ENCODE peak calls at places on chromosomes 7 and 10, in six cellular contexts. O, M, C, K, V and G are unnamed samples.

GRCh38 chr7:94445696-94446194 is 51.0 kb downstream of the COL1A2 start:
- DNase-seq in O (no peak), M (no peak), C (no peak), K (no peak), V (no peak), G (no peak)

GRCh38 chr10:35613597-35614226 is 8.6 kb downstream of the GJD4 start:
- DNase-seq in O (no peak), M (no peak), C (no peak), K (peak; percentile 28), V (peak; percentile 46), G (no peak)

GRCh38 chr10:32166365-32166764 is 110.1 kb upstream of the KIF5B start:
- DNase-seq in O (no peak), M (peak; percentile 52), C (no peak), K (no peak), V (no peak), G (no peak)

GRCh38 chr7:74575083-74575803 is 82.3 kb upstream of the GTF2I start:
- DNase-seq in O (no peak), M (peak; percentile 95), C (no peak), K (no peak), V (peak; percentile 76), G (no peak)

GRCh38 chr7:105999256-105999655 is 36.2 kb downstream of the CDHR3 start:
- DNase-seq in O (no peak), M (no peak), C (no peak), K (no peak), V (no peak), G (no peak)

GRCh38 chr10:126197036-126197543 is 191.2 kb downstream of the ADAM12 start:
- DNase-seq in O (no peak), M (no peak), C (no peak), K (no peak), V (no peak), G (no peak)

GRCh38 chr7:143399642-143400041 is 9.0 kb downstream of the EPHA1 start:
- DNase-seq in O (no peak), M (no peak), C (no peak), K (no peak), V (no peak), G (no peak)

GRCh38 chr7:135704074-135704473 is 23.9 kb downstream of the SLC13A4 start:
- DNase-seq in O (no peak), M (no peak), C (no peak), K (no peak), V (peak; percentile 14), G (no peak)

GRCh38 chr10:70850097-70850496 is 34.3 kb downstream of the SGPL1 start:
- DNase-seq in O (no peak), M (no peak), C (no peak), K (no peak), V (no peak), G (no peak)

GRCh38 chr7:156662269-156662668 is 21.7 kb downstream of the RNF32 start:
- DNase-seq in O (no peak), M (no peak), C (no peak), K (no peak), V (no peak), G (no peak)

GRCh38 chr10:89091501-89091900 is 100.9 kb downstream of the FAS start:
- DNase-seq in O (no peak), M (no peak), C (no peak), K (no peak), V (no peak), G (no peak)

GRCh38 chr10:78931333-78932083 is 137.3 kb upstream of the ZMIZ1 start:
- DNase-seq in O (peak; percentile 79), M (peak; percentile 57), C (no peak), K (no peak), V (no peak), G (peak; percentile 80)

GRCh38 chr10:131959841-131960240 is 21.9 kb downstream of the BNIP3 start:
- DNase-seq in O (no peak), M (no peak), C (no peak), K (no peak), V (no peak), G (peak; percentile 30)

GRCh38 chr10:99779335-99779734 is 3.1 kb upstream of the ABCC2 start:
- DNase-seq in O (no peak), M (peak; percentile 51), C (peak; percentile 45), K (peak; percentile 10), V (peak; percentile 82), G (no peak)

GRCh38 chr10:124989526-124989925 is 47.6 kb downstream of the ZRANB1 start:
- DNase-seq in O (no peak), M (no peak), C (no peak), K (no peak), V (no peak), G (no peak)

GRCh38 chr10:3287566-3288445 is 115.2 kb upstream of the PITRM1 start:
- DNase-seq in O (no peak), M (no peak), C (no peak), K (no peak), V (no peak), G (no peak)

GRCh38 chr10:131514454-131514853 is 202.9 kb upstream of the TCERG1L start:
- DNase-seq in O (no peak), M (no peak), C (no peak), K (no peak), V (no peak), G (no peak)

GRCh38 chr10:3071405-3072198 is 4.3 kb downstream of the PFKP start:
- DNase-seq in O (no peak), M (peak; percentile 95), C (no peak), K (no peak), V (peak; percentile 85), G (no peak)

GRCh38 chr10:104127411-104127810 is 5.4 kb downstream of the SFR1 start:
- DNase-seq in O (no peak), M (no peak), C (peak; percentile 41), K (peak; percentile 13), V (peak; percentile 64), G (no peak)

GRCh38 chr7:45088821-45089313 is at the start of gene NACAD:
- DNase-seq in O (peak; percentile 48), M (no peak), C (no peak), K (peak; percentile 28), V (no peak), G (peak; percentile 83)

GRCh38 chr7:155457544-155458316 is at the start of gene EN2:
- DNase-seq in O (no peak), M (no peak), C (no peak), K (peak; percentile 30), V (no peak), G (peak; percentile 30)

GRCh38 chr7:155809947-155810606 is 2.2 kb downstream of the SHH start:
- DNase-seq in O (no peak), M (no peak), C (no peak), K (no peak), V (no peak), G (no peak)

GRCh38 chr7:92044148-92044547 is 90.1 kb downstream of the CYP51A1 start:
- DNase-seq in O (no peak), M (no peak), C (no peak), K (no peak), V (no peak), G (no peak)

GRCh38 chr10:80081801-80082750 is 3.6 kb downstream of the TMEM254 start:
- DNase-seq in O (no peak), M (peak; percentile 84), C (no peak), K (no peak), V (peak; percentile 13), G (no peak)

GRCh38 chr10:12348870-12349627 is at the start of gene CAMK1D:
- DNase-seq in O (peak; percentile 82), M (peak; percentile 62), C (peak; percentile 95), K (peak; percentile 74), V (peak; percentile 74), G (peak; percentile 73)

GRCh38 chr7:37102518-37103137 is 346.0 kb downstream of the ELMO1 start:
- DNase-seq in O (no peak), M (no peak), C (no peak), K (peak; percentile 14), V (no peak), G (no peak)
- H3K4me3 ChIP-seq in O (no peak overlapping the region), M (no peak overlapping the region), C (no peak overlapping the region), K (no peak overlapping the region), V (no peak overlapping the region), G (no peak overlapping the region)

GRCh38 chr7:20219062-20219445 is 1.9 kb upstream of the MACC1 start:
- DNase-seq in O (no peak), M (no peak), C (no peak), K (no peak), V (no peak), G (no peak)

GRCh38 chr7:20218261-20218660 is 1.1 kb upstream of the MACC1 start:
- DNase-seq in O (no peak), M (peak; percentile 69), C (no peak), K (no peak), V (no peak), G (no peak)

GRCh38 chr7:20216637-20217036 is 547 bp downstream of the MACC1 start:
- DNase-seq in O (no peak), M (no peak), C (no peak), K (no peak), V (no peak), G (no peak)

GRCh38 chr7:20219446-20220292 is 2.5 kb upstream of the MACC1 start:
- DNase-seq in O (peak; percentile 39), M (peak; percentile 91), C (peak; percentile 99), K (no peak), V (peak; percentile 39), G (no peak)

DNA sequence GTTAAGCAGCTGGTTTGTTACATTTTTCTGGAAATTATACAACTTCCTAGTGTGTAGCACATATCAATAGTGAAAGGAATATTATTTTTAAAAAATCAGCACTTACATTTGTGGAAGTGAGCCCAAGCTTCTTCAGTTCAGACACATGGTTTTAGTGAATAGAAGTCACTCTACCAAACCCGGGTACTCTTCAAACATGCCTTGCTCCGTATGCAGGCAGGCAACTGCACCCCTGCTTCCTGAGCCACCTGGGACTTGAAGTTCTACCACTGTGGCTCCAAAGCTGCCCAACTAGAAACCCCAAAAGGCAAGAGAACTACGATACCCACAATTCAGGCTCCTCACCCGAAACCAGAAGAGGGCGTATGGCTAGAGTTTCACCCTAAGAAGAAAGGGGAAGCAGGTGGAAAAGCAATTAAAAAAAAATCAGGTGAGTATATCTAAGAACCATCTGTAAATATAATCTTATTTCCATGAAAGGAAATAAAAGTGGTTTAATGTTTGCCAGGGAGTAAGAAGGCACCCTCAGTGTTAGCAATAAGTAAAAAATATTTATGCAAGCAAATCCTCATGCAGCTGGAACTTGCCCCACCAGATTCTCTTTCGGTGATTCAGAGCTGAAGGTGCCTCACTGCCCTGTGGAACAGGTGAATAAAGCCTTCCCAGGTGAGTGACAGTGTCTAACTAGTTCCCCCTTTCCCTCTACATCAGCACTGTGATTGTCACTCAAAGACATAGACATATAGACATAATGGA is at the start of gene MACC1:
- DNase-seq in O (no peak), M (peak; percentile 94), C (peak; percentile 96), K (peak; percentile 20), V (no peak), G (no peak)
- H3K4me3 ChIP-seq in O (no peak within 1 kb of the TSS), M (no peak within 1 kb of the TSS), C (peak within 1 kb of the TSS; percentile 73), K (no peak within 1 kb of the TSS), V (no peak within 1 kb of the TSS), G (no peak within 1 kb of the TSS)

DNA sequence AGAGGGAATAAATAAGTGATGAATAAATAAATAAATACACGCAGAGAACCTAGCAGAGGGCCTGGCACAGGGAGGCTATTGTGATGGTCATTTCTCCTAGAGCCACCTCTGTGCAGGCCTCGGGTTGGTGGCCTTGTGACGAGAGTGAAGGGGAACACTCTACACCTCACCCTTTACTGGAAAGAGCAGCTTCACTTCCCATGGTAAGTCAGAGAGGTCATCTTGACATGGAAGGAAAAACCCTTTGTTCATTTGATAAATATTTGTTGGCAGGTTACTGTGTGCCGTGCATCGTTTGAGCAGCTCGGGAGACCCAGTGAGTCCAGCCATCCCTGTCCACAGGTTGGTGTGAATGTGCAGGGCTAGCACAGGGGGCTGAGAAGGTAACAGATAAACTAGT is 70.2 kb upstream of the PODXL start:
- DNase-seq in O (no peak), M (no peak), C (no peak), K (no peak), V (no peak), G (no peak)
- H3K4me3 ChIP-seq in O (no peak overlapping the region), M (no peak overlapping the region), C (no peak overlapping the region), K (no peak overlapping the region), V (no peak overlapping the region), G (no peak overlapping the region)

GRCh38 chr7:27244488-27245123 is 2.0 kb downstream of the EVX1 start:
- DNase-seq in O (no peak), M (no peak), C (no peak), K (no peak), V (no peak), G (no peak)
- H3K4me3 ChIP-seq in O (peak overlapping the region; percentile 57), M (no peak overlapping the region), C (no peak overlapping the region), K (no peak overlapping the region), V (no peak overlapping the region), G (no peak overlapping the region)